ENCODE peak calls at places on chromosomes 3 and 15, in five cellular contexts. S is dorsolateral prefrontal cortex; H is frontal cortex; K is effector CD4-positive, alpha-beta T cell; M is EH. B is an unnamed sample.

GRCh38 chr3:52231502-52232278 is 6.2 kb upstream of the TLR9 start:
- DNase-seq in S (peak; percentile 35), H (no peak), K (peak; percentile 91), M (peak; percentile 63), B (peak; percentile 69)

GRCh38 chr15:95629503-95630168 is 700.9 kb upstream of the NR2F2 start:
- DNase-seq in S (no peak), H (no peak), K (no peak), M (no peak), B (no peak)

GRCh38 chr3:38000965-38001455 is 10.4 kb downstream of the VILL start:
- DNase-seq in S (no peak), H (no peak), K (no peak), M (no peak), B (no peak)

GRCh38 chr3:65101450-65101849 is 413.6 kb upstream of the ADAMTS9 start:
- DNase-seq in S (no peak), H (no peak), K (no peak), M (no peak), B (no peak)

GRCh38 chr15:38255690-38256089 is 3.1 kb downstream of the SPRED1 start:
- DNase-seq in S (no peak), H (no peak), K (no peak), M (no peak), B (no peak)

GRCh38 chr15:57703387-57703786 is 3.1 kb upstream of the POLR2M start:
- DNase-seq in S (no peak), H (no peak), K (no peak), M (peak; percentile 66), B (no peak)

GRCh38 chr15:50883903-50884302 is 24.6 kb upstream of the AP4E1 start:
- DNase-seq in S (no peak), H (no peak), K (no peak), M (peak; percentile 77), B (no peak)

GRCh38 chr15:74228723-74229081 is 7.4 kb upstream of the CCDC33 start:
- DNase-seq in S (no peak), H (no peak), K (no peak), M (no peak), B (peak; percentile 48)

GRCh38 chr3:7543294-7543693 is 682.4 kb downstream of the GRM7 start:
- DNase-seq in S (no peak), H (no peak), K (no peak), M (no peak), B (no peak)

GRCh38 chr3:19717736-19718135 is 216.3 kb downstream of the EFHB start:
- DNase-seq in S (no peak), H (no peak), K (no peak), M (no peak), B (no peak)

GRCh38 chr3:108959017-108959416 is 5.3 kb upstream of the GUCA1C start:
- DNase-seq in S (no peak), H (no peak), K (no peak), M (no peak), B (no peak)

GRCh38 chr3:143329567-143330164 is 210.1 kb downstream of the CHST2 start:
- DNase-seq in S (no peak), H (no peak), K (no peak), M (peak; percentile 33), B (no peak)

GRCh38 chr3:165459924-165460540 is 263.8 kb upstream of the SLITRK3 start:
- DNase-seq in S (no peak), H (no peak), K (no peak), M (no peak), B (no peak)

GRCh38 chr15:38054488-38054887 is 120.0 kb downstream of the TMCO5A start:
- DNase-seq in S (no peak), H (no peak), K (no peak), M (peak; percentile 51), B (no peak)

GRCh38 chr3:99330924-99331532 is 307.4 kb upstream of the COL8A1 start:
- DNase-seq in S (no peak), H (no peak), K (no peak), M (peak; percentile 52), B (no peak)

GRCh38 chr15:51343466-51343865 is 2.0 kb downstream of the GLDN start:
- DNase-seq in S (no peak), H (no peak), K (no peak), M (no peak), B (no peak)

GRCh38 chr3:126287536-126288181 is 69.5 kb downstream of the KLF15 start:
- DNase-seq in S (peak; percentile 83), H (no peak), K (no peak), M (peak; percentile 69), B (peak; percentile 81)

GRCh38 chr15:44598892-44599291 is 61.9 kb downstream of the EIF3J start:
- DNase-seq in S (no peak), H (no peak), K (no peak), M (peak; percentile 83), B (no peak)

GRCh38 chr3:55487376-55488241 is 503 bp upstream of the WNT5A start:
- DNase-seq in S (peak; percentile 25), H (no peak), K (no peak), M (peak; percentile 82), B (no peak)

GRCh38 chr3:41683666-41684350 is 278.1 kb downstream of the ULK4 start:
- DNase-seq in S (no peak), H (no peak), K (no peak), M (peak; percentile 70), B (no peak)

GRCh38 chr3:103295974-103296570 is 861.3 kb downstream of the ZPLD1 start:
- DNase-seq in S (no peak), H (no peak), K (no peak), M (peak; percentile 38), B (no peak)

GRCh38 chr3:193240850-193241706 is at the start of gene PLAAT1:
- DNase-seq in S (peak; percentile 29), H (peak; percentile 79), K (no peak), M (peak; percentile 50), B (peak; percentile 45)

GRCh38 chr15:62324382-62324781 is 159.3 kb upstream of the C2CD4B start:
- DNase-seq in S (no peak), H (no peak), K (no peak), M (peak; percentile 49), B (no peak)

GRCh38 chr3:101903426-101903825 is 54.1 kb downstream of the NFKBIZ start:
- DNase-seq in S (no peak), H (no peak), K (no peak), M (peak; percentile 84), B (no peak)

GRCh38 chr15:41832875-41833274 is 5.0 kb downstream of the JMJD7 start:
- DNase-seq in S (no peak), H (no peak), K (no peak), M (no peak), B (no peak)

GRCh38 chr15:85382942-85383341 is 2.5 kb downstream of the AKAP13 start:
- DNase-seq in S (no peak), H (no peak), K (no peak), M (no peak), B (no peak)

GRCh38 chr3:107068980-107069379 is 308.3 kb upstream of the CCDC54 start:
- DNase-seq in S (no peak), H (no peak), K (no peak), M (peak; percentile 71), B (no peak)

GRCh38 chr3:42010530-42010929 is 48.6 kb upstream of the ULK4 start:
- DNase-seq in S (no peak), H (no peak), K (no peak), M (no peak), B (no peak)

B was measured in head of caudate nucleus.